ENCODE peak calls at places on chromosomes 4 and X, in nine cellular contexts. S is ELR; T is tibial artery; F is stimulated activated CD4-positive, alpha-beta T cell treated with anti-CD3 and anti-CD28 coated beads, Interleukin-4, amount 100 ng/mL, for 1 hour; D is Jurkat, Clone E6-1; W is skeletal muscle cell; V is NAMALWA; P is neuronal stem cell; K is neural progenitor cell. Y is an unnamed sample.

GRCh38 chr4:86769794-86770193 is 79.4 kb downstream of the SLC10A6 start:
- DNase-seq in D (no peak), F (no peak), K (no peak), T (no peak), S (no peak), P (no peak), V (no peak), W (no peak), Y (no peak)

GRCh38 chr4:161376275-161376674 is 787.5 kb downstream of the FSTL5 start:
- DNase-seq in T (no peak), K (no peak), V (no peak), D (no peak), F (no peak), S (peak; percentile 14), P (no peak), W (no peak), Y (no peak)

GRCh38 chr4:114318309-114318708 is 280.3 kb upstream of the UGT8 start:
- DNase-seq in D (no peak), S (no peak), V (no peak), F (no peak), W (no peak), K (no peak), P (no peak), T (no peak), Y (no peak)

GRCh38 chr4:150357829-150358228 is 224.1 kb upstream of the MAB21L2 start:
- DNase-seq in S (no peak), F (no peak), D (no peak), P (no peak), W (no peak), T (no peak), V (no peak), K (no peak), Y (no peak)

GRCh38 chrX:77143907-77144306 is 303.3 kb upstream of the FGF16 start:
- DNase-seq in W (no peak), F (no peak), K (peak; percentile 2), S (no peak), P (no peak), D (no peak), V (no peak), T (no peak), Y (no peak)

GRCh38 chrX:53714580-53715335 is 28.2 kb upstream of the HUWE1 start:
- DNase-seq in D (peak; percentile 69), F (peak; percentile 53), T (no peak), K (no peak), S (peak; percentile 50), P (no peak), W (peak; percentile 7), V (peak; percentile 60), Y (no peak)

GRCh38 chrX:47497274-47497673 is 14.3 kb upstream of the ZNF41 start:
- DNase-seq in W (no peak), D (no peak), T (no peak), V (peak; percentile 25), K (no peak), P (no peak), F (no peak), S (peak; percentile 53), Y (no peak)

GRCh38 chrX:125503769-125504168 is 184.1 kb downstream of the TEX13C start:
- DNase-seq in V (no peak), S (no peak), P (no peak), D (no peak), W (no peak), T (no peak), F (no peak), K (no peak), Y (no peak)

GRCh38 chr4:110787781-110788180 is 164.9 kb upstream of the PITX2 start:
- DNase-seq in V (no peak), F (no peak), P (no peak), S (peak; percentile 40), D (no peak), K (no peak), T (no peak), W (no peak), Y (no peak)

GRCh38 chr4:132227349-132228165 is 921.5 kb upstream of the PCDH10 start:
- DNase-seq in K (peak; percentile 88), S (peak; percentile 15), T (no peak), P (no peak), W (no peak), V (peak; percentile 13), F (no peak), D (no peak), Y (no peak)

GRCh38 chrX:118347131-118347530 is 1.2 kb downstream of the WDR44 start:
- DNase-seq in D (no peak), P (no peak), T (no peak), W (no peak), V (peak; percentile 34), S (peak; percentile 73), K (peak; percentile 19), F (no peak), Y (no peak)